ENCODE peak calls at places on chromosomes 13 and 19, in five cellular contexts. Y is B cell, V is A549, D is left colon, L is HTR-8/SVneo. H is an unnamed sample.

GRCh38 chr13:70723732-70724131 is 615.5 kb upstream of the KLHL1 start:
- DNase-seq in Y (no peak), L (no peak), V (peak; percentile 1), D (no peak), H (no peak)

GRCh38 chr19:37931941-37932655 is 25.1 kb downstream of the SIPA1L3 start:
- DNase-seq in V (peak; percentile 96), Y (peak; percentile 46), D (peak; percentile 88), L (no peak), H (peak; percentile 41)

GRCh38 chr13:98738213-98738612 is 14.3 kb downstream of the SLC15A1 start:
- DNase-seq in Y (no peak), L (no peak), V (no peak), D (no peak), H (no peak)

GRCh38 chr13:43755844-43756243 is 30.9 kb downstream of the ENOX1 start:
- DNase-seq in L (no peak), D (no peak), Y (no peak), V (no peak), H (no peak)

GRCh38 chr13:39051157-39051556 is 12.9 kb downstream of the NHLRC3 start:
- DNase-seq in Y (no peak), L (peak; percentile 3), D (no peak), V (peak; percentile 42), H (peak; percentile 83)

GRCh38 chr13:91785435-91786137 is 387.2 kb downstream of the GPC5 start:
- DNase-seq in D (no peak), Y (no peak), L (no peak), V (no peak), H (no peak)

GRCh38 chr13:111907341-111907880 is 159.5 kb upstream of the SOX1 start:
- DNase-seq in L (no peak), Y (no peak), V (no peak), D (no peak), H (no peak)

GRCh38 chr13:32228330-32229041 is 86.7 kb downstream of the ZAR1L start:
- DNase-seq in L (no peak), D (no peak), V (peak; percentile 1), Y (no peak), H (no peak)

GRCh38 chr19:48795855-48796142 is 15.0 kb downstream of the BCAT2 start:
- DNase-seq in D (no peak), Y (no peak), V (no peak), L (no peak), H (no peak)

H was measured in NAMALWA.